ENCODE peak calls at places on chromosomes 4 and X, in ten cellular contexts. M is hepatocyte, D is HCT116, E is cardiac muscle cell, C is colonic mucosa, U is body of pancreas, X is K562, I is heart left ventricle, Y is astrocyte, V is tibial nerve. O is an unnamed sample.

GRCh38 chr4:87521757-87522374 is 7.3 kb downstream of the SPARCL1 start:
- DNase-seq in M (peak; percentile 16), D (peak; percentile 19), E (no peak), C (no peak), U (no peak), X (peak; percentile 46), I (no peak), Y (peak; percentile 79), V (no peak), O (no peak)

GRCh38 chr4:31411606-31412005 is 691.4 kb downstream of the PCDH7 start:
- DNase-seq in M (no peak), D (no peak), E (no peak), C (no peak), U (no peak), X (no peak), I (no peak), Y (peak; percentile 2), V (no peak), O (no peak)

GRCh38 chr4:6395466-6396228 is 76.8 kb downstream of the PPP2R2C start:
- DNase-seq in M (no peak), D (no peak), E (no peak), C (no peak), U (no peak), X (no peak), I (no peak), Y (no peak), V (no peak), O (no peak)

GRCh38 chr4:140720387-140721087 is 35.6 kb downstream of the TBC1D9 start:
- DNase-seq in M (no peak), D (no peak), E (no peak), C (no peak), U (no peak), X (no peak), I (no peak), Y (no peak), V (no peak), O (no peak)

GRCh38 chr4:145679991-145680455 is at the start of gene C4orf51:
- DNase-seq in M (peak; percentile 62), D (no peak), E (peak; percentile 56), C (no peak), U (peak; percentile 52), X (no peak), I (peak; percentile 26), Y (peak; percentile 84), V (no peak), O (no peak)

GRCh38 chr4:6695660-6696581 is 2.2 kb downstream of the S100P start:
- DNase-seq in M (peak; percentile 76), D (no peak), E (no peak), C (peak; percentile 77), U (peak; percentile 24), X (no peak), I (no peak), Y (no peak), V (no peak), O (peak; percentile 53)

GRCh38 chr4:84441758-84442377 is 57.2 kb downstream of the NKX6-1 start:
- DNase-seq in M (no peak), D (no peak), E (no peak), C (no peak), U (no peak), X (no peak), I (no peak), Y (no peak), V (no peak), O (no peak)

GRCh38 chr4:128737098-128737513 is 72.4 kb upstream of the JADE1 start:
- DNase-seq in M (no peak), D (no peak), E (peak; percentile 63), C (no peak), U (peak; percentile 71), X (peak; percentile 53), I (peak; percentile 64), Y (no peak), V (no peak), O (no peak)

GRCh38 chr4:9997881-9998280 is 23.4 kb downstream of the SLC2A9 start:
- DNase-seq in M (no peak), D (no peak), E (no peak), C (no peak), U (no peak), X (no peak), I (no peak), Y (peak; percentile 27), V (no peak), O (no peak)

GRCh38 chr4:88672987-88673386 is 24.6 kb downstream of the NAP1L5 start:
- DNase-seq in M (peak; percentile 47), D (no peak), E (peak; percentile 64), C (no peak), U (peak; percentile 41), X (peak; percentile 66), I (no peak), Y (no peak), V (no peak), O (peak; percentile 35)

GRCh38 chrX:49067285-49068120 is 6.3 kb downstream of the PRAF2 start:
- DNase-seq in M (peak; percentile 3), D (no peak), E (no peak), C (no peak), U (no peak), X (no peak), I (no peak), Y (no peak), V (no peak), O (no peak)

GRCh38 chr4:28565434-28565833 is 1704.8 kb downstream of the STIM2 start:
- DNase-seq in M (no peak), D (no peak), E (no peak), C (no peak), U (no peak), X (no peak), I (no peak), Y (no peak), V (no peak), O (no peak)

DNA sequence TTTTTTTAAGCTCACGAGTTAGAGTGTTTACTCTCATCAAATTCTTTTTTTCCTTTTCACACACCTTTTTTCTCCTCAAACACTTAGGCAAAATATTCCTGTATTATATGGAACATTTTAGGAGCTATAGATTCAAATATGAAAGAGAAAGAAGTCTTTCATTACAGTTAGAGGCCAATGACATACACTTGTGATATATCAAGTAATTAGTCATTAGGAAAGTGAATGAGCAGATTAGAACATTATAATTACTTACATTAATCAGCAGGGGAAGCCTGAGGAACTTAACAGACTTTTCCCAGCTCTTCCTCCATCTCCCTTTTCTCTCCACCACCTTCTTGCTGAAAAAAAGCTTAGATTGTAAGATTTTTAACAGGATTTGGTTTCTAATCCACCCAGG is 29.5 kb downstream of the KLF3 start:
- DNase-seq in M (no peak), D (no peak), E (no peak), C (no peak), U (no peak), X (no peak), I (no peak), Y (no peak), V (no peak), O (no peak)
- H3K36me3 ChIP-seq in M (peaks cover 11% of the 10 kb centered on the region), D (peaks cover 51% of the 10 kb centered on the region), E (peaks cover 42% of the 10 kb centered on the region), C (peaks cover 42% of the 10 kb centered on the region), U (peaks cover 22% of the 10 kb centered on the region), X (peaks cover 99% of the 10 kb centered on the region), I (no peaks in the 10 kb centered on the region), Y (peaks cover 87% of the 10 kb centered on the region), V (peaks cover 23% of the 10 kb centered on the region), O (peaks cover 88% of the 10 kb centered on the region)

GRCh38 chr4:61545902-61546498 is 345.9 kb downstream of the ADGRL3 start:
- DNase-seq in M (peak; percentile 21), D (no peak), E (no peak), C (no peak), U (no peak), X (no peak), I (no peak), Y (no peak), V (no peak), O (no peak)

GRCh38 chr4:61540944-61541343 is 340.8 kb downstream of the ADGRL3 start:
- DNase-seq in M (peak; percentile 84), D (no peak), E (no peak), C (peak; percentile 83), U (no peak), X (no peak), I (no peak), Y (no peak), V (no peak), O (no peak)

GRCh38 chr4:61543976-61544375 is 343.9 kb downstream of the ADGRL3 start:
- DNase-seq in M (no peak), D (no peak), E (no peak), C (no peak), U (no peak), X (no peak), I (no peak), Y (no peak), V (no peak), O (no peak)

DNA sequence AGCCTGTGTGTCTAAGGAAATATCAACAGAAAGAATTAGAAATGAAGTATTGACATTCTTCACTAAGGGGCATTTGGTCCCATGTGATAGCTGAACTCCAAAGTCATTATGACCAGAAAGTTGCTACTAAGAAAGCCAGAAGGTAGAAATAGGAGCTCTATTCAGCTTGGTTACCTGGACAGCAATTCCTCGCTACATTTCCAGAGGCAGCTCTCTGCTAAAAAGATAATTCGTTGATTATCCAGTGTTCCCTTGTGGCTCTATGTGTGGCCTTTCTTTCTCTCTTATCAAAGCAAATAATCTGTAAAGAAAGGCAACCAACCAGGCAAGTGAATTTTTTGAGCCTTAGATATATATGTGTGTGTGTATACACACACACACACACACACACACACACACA is 341.3 kb downstream of the ADGRL3 start:
- DNase-seq in M (peak; percentile 41), D (no peak), E (no peak), C (no peak), U (no peak), X (no peak), I (no peak), Y (no peak), V (no peak), O (no peak)
- TF ChIP-seq CTCF in M (peak; percentile 29), D (no peak), E (peak; percentile 39), C (no peak), U (no peak), X (no peak), I (no peak), Y (peak; percentile 18), V (no peak), O (no peak)

GRCh38 chrX:9710332-9710731 is 55.3 kb downstream of the GPR143 start:
- DNase-seq in M (no peak), D (no peak), E (no peak), C (no peak), U (no peak), X (no peak), I (no peak), Y (peak; percentile 7), V (no peak), O (no peak)
- H3K36me3 ChIP-seq in M (no peaks in the 10 kb centered on the region), D (peaks cover 2% of the 10 kb centered on the region), E (peaks cover 62% of the 10 kb centered on the region), C (no peaks in the 10 kb centered on the region), U (no peaks in the 10 kb centered on the region), X (peaks cover 48% of the 10 kb centered on the region), I (no peaks in the 10 kb centered on the region), Y (no peaks in the 10 kb centered on the region), V (no peaks in the 10 kb centered on the region), O (peaks cover 19% of the 10 kb centered on the region)

GRCh38 chrX:101785142-101785541 is 125.5 kb upstream of the ARMCX2 start:
- DNase-seq in M (no peak), D (no peak), E (no peak), C (no peak), U (no peak), X (no peak), I (no peak), Y (no peak), V (no peak), O (no peak)

DNA sequence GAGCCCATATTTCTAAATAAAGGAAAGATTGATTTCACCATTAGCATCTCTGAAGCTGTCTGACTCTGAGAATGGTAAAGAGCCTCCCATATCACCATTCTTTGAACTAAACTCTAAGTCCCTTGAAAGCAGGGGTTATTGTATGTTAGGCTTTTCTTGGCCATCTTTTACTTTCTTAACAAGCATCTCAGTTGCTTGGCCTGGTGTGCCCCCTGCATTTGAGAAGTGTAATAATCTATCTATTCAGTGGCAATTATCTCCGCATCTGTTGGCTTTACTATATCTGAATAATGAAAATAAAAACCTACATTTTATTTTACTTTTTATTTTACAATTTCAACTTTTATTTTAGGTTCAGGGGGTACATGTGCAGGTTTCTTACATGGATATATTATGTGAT is 128.3 kb upstream of the ARMCX2 start:
- DNase-seq in M (no peak), D (no peak), E (no peak), C (no peak), U (no peak), X (no peak), I (no peak), Y (no peak), V (no peak), O (no peak)
- TF ChIP-seq CTCF in M (no peak), D (no peak), E (no peak), C (no peak), U (no peak), X (no peak), I (no peak), Y (no peak), V (no peak), O (no peak)